ENCODE peak calls at places on chromosomes 6 and 20, in seven cellular contexts. L is astrocyte, O is BE2C, Z is stomach, K is dorsolateral prefrontal cortex, Q is tibial artery, E is right lobe of liver. D is an unnamed sample.

GRCh38 chr20:16947346-16947943 is 199.3 kb downstream of the OTOR start:
- DNase-seq in L (peak; percentile 46), O (no peak), Z (no peak), K (no peak), Q (no peak), E (no peak), D (no peak)

GRCh38 chr20:47502801-47503239 is 1.1 kb downstream of the NCOA3 start:
- DNase-seq in L (peak; percentile 33), O (no peak), Z (no peak), K (no peak), Q (no peak), E (no peak), D (no peak)

GRCh38 chr20:24766143-24766527 is 182.9 kb upstream of the CST7 start:
- DNase-seq in L (no peak), O (no peak), Z (peak; percentile 4), K (no peak), Q (no peak), E (no peak), D (no peak)

GRCh38 chr6:5521322-5521721 is 260.0 kb downstream of the FARS2 start:
- DNase-seq in L (no peak), O (no peak), Z (no peak), K (no peak), Q (no peak), E (no peak), D (no peak)

GRCh38 chr6:89346433-89346832 is 6.1 kb downstream of the UBE2J1 start:
- DNase-seq in L (no peak), O (no peak), Z (no peak), K (no peak), Q (no peak), E (no peak), D (no peak)

GRCh38 chr6:147227770-147228320 is 23.6 kb downstream of the STXBP5 start:
- DNase-seq in L (no peak), O (no peak), Z (no peak), K (no peak), Q (no peak), E (no peak), D (no peak)

GRCh38 chr6:26233608-26234420 is 131.2 kb upstream of the BTN3A2 start:
- DNase-seq in L (peak; percentile 58), O (peak; percentile 71), Z (peak; percentile 58), K (no peak), Q (no peak), E (no peak), D (peak; percentile 88)

GRCh38 chr6:75926293-75927168 is 145.9 kb downstream of the IMPG1 start:
- DNase-seq in L (no peak), O (no peak), Z (no peak), K (no peak), Q (no peak), E (no peak), D (peak; percentile 13)

GRCh38 chr6:128605961-128606360 is 85.6 kb upstream of the PTPRK start:
- DNase-seq in L (peak; percentile 8), O (no peak), Z (no peak), K (no peak), Q (no peak), E (no peak), D (no peak)

GRCh38 chr20:1802385-1803215 is 92.6 kb upstream of the SIRPA start:
- DNase-seq in L (peak; percentile 57), O (peak; percentile 45), Z (no peak), K (peak; percentile 91), Q (peak; percentile 64), E (peak; percentile 61), D (peak; percentile 74)

GRCh38 chr6:166925141-166925996 is 31.0 kb downstream of the RNASET2 start:
- DNase-seq in L (no peak), O (no peak), Z (no peak), K (no peak), Q (no peak), E (no peak), D (no peak)

GRCh38 chr20:46850416-46850815 is 44.2 kb upstream of the EYA2 start:
- DNase-seq in L (no peak), O (no peak), Z (no peak), K (no peak), Q (no peak), E (no peak), D (no peak)

GRCh38 chr6:33636655-33637054 is 15.5 kb downstream of the ITPR3 start:
- DNase-seq in L (no peak), O (no peak), Z (no peak), K (no peak), Q (no peak), E (no peak), D (no peak)

GRCh38 chr20:25437153-25437581 is 29.7 kb downstream of the GINS1 start:
- DNase-seq in L (peak; percentile 16), O (no peak), Z (no peak), K (no peak), Q (no peak), E (no peak), D (no peak)

GRCh38 chr6:30444451-30444742 is 44.9 kb upstream of the HLA-E start:
- DNase-seq in L (no peak), O (no peak), Z (no peak), K (no peak), Q (no peak), E (no peak), D (no peak)

GRCh38 chr6:30446259-30446658 is 43.0 kb upstream of the HLA-E start:
- DNase-seq in L (no peak), O (no peak), Z (no peak), K (no peak), Q (no peak), E (no peak), D (no peak)

GRCh38 chr6:30443657-30444450 is 45.5 kb upstream of the HLA-E start:
- DNase-seq in L (peak; percentile 8), O (no peak), Z (no peak), K (no peak), Q (no peak), E (no peak), D (no peak)

GRCh38 chr6:30450548-30450907 is 38.8 kb upstream of the HLA-E start:
- DNase-seq in L (no peak), O (no peak), Z (no peak), K (no peak), Q (no peak), E (no peak), D (no peak)

DNA sequence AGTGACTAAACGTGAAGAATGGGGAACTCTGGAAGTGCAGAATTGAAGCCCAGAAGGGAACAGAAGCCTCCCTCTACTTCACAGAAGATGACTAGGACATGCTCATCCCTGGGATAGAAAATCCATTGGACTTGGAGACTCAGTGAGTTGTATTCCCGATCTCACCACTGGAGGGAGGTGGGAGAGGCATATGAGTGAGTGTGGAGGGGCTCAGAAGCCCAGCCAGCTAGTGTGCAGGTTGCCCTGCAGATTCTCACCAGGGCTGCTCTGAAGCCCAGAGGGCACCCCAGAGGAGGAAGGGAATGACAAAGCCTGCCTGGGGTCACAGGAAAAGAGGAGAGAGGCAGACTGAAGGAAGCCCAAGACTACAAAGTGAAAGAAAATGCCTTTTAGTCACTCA is 42.1 kb upstream of the HLA-E start:
- DNase-seq in L (no peak), O (peak; percentile 47), Z (no peak), K (no peak), Q (no peak), E (no peak), D (no peak)
- TF ChIP-seq CTCF in L (no peak), O (peak; percentile 47), Z (no peak), K (no peak), Q (no peak), E (no peak), D (peak; percentile 1)

DNA sequence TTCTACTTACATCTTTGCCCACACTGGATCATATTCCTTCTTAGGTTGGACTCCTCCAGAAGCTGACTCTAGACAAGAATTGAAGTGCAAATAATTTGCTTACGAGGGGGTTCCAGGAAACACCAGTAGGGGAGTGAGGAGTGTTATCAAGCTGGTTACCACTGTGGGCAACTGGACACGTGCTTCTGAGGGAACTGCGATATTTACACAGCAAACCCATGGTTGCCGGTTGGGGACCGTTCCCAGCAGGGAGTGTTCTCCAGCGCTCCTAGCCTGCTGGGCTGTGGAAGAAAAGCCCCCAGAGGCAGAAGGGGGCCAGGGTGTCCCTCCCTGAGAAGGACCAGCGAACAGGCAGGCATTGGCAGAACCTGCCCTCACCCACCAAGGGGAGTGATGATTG is 21.7 kb downstream of the MDFI start:
- DNase-seq in L (no peak), O (no peak), Z (no peak), K (no peak), Q (no peak), E (no peak), D (no peak)
- H3K27me3 ChIP-seq in L (peaks cover 15% of the 10 kb centered on the region), O (peaks cover 8% of the 10 kb centered on the region), Z (no peaks in the 10 kb centered on the region), K (peaks cover 5% of the 10 kb centered on the region), Q (peaks cover 25% of the 10 kb centered on the region), E (no peaks in the 10 kb centered on the region), D (peaks cover 2% of the 10 kb centered on the region)

DNA sequence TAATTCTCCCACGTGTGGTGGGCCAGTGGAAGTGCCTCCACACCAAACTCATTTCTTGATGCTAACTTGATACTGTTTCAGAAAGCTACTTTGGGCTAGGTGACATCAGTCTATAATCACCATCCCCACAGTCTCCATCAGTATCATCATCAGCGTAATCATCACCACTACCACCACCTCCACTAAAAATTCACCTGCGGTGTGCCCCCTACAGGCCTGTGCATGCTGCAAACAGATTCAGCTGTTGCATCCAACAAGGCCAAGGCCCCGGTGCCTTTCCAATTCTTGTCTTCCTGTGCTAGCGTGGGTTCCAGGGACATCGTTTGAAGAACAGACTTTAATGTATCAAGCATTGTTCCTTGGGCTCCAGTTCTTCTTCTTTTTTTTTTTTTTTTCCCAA is 201.3 kb upstream of the EXOC2 start:
- DNase-seq in L (no peak), O (no peak), Z (no peak), K (no peak), Q (no peak), E (no peak), D (no peak)
- TF ChIP-seq CTCF in L (no peak), O (peak; percentile 19), Z (no peak), K (no peak), Q (no peak), E (no peak), D (peak; percentile 43)

DNA sequence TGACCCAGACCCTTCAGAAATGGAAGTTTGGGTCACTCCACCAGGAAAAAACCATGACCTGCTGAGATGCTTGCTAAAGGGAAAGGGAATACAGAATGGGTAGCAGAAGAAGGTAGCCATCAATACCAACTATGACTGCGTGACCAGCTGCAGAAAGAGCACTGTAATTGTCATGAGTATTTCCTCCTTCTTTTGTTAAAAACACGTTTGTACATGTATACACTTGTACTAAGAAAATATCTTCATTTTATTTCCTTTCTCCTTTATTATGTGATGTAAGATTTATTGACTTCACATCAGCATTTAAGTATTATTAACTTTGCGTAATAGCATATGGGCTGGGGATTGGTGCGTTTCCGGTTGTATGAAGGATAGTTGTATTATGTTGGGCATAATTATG is 12.6 kb upstream of the MUC21 start:
- DNase-seq in L (no peak), O (no peak), Z (no peak), K (no peak), Q (no peak), E (no peak), D (no peak)
- H3K27me3 ChIP-seq in L (no peaks in the 10 kb centered on the region), O (peaks cover 36% of the 10 kb centered on the region), Z (no peaks in the 10 kb centered on the region), K (no peaks in the 10 kb centered on the region), Q (peaks cover 15% of the 10 kb centered on the region), E (no peaks in the 10 kb centered on the region), D (no peaks in the 10 kb centered on the region)